ENCODE peak calls at places on chromosomes 11 and 22, in eight cellular contexts. H is hepatocyte, A is GM23248, O is OCI-LY7, D is MM.1S, B is IMR-90, F is HCT116, K is mammary epithelial cell. Y is an unnamed sample. For H3K36me3 and H4K20me1, the result is how much of the 10 kb centered on the place peaks cover.

GRCh38 chr22:30211124-30211820 is 35.3 kb downstream of the LIF start:
- DNase-seq in O (no peak), D (no peak), F (no peak), H (no peak), A (no peak), B (no peak), K (peak), Y (no peak)

GRCh38 chr11:115321602-115322289 is 182.5 kb downstream of the CADM1 start:
- DNase-seq in D (no peak), A (no peak), F (no peak), K (no peak), B (peak), O (no peak), H (no peak), Y (no peak)

GRCh38 chr11:128499613-128500213 is 87.6 kb downstream of the ETS1 start:
- DNase-seq in H (no peak), D (no peak), A (no peak), K (no peak), B (no peak), F (no peak), O (no peak), Y (peak)

GRCh38 chr11:133901999-133902398 is 54.8 kb downstream of the IGSF9B start:
- DNase-seq in F (no peak), H (no peak), A (no peak), K (no peak), O (no peak), D (no peak), B (no peak), Y (no peak)

GRCh38 chr11:32385998-32386397 is 49.3 kb downstream of the WT1 start:
- DNase-seq in K (peak), F (peak), D (peak), H (peak), O (no peak), B (peak), A (peak), Y (peak)

GRCh38 chr11:125626381-125626950 is 1.5 kb downstream of the CHEK1 start:
- DNase-seq in H (no peak), K (no peak), O (peak), D (peak), F (no peak), A (peak), B (peak), Y (peak)

GRCh38 chr11:76769645-76770586 is 13.2 kb upstream of the TSKU start:
- DNase-seq in O (no peak), K (peak), D (peak), F (no peak), A (peak), B (peak), H (peak), Y (no peak)

GRCh38 chr11:65941720-65942310 is 3.5 kb upstream of the TSGA10IP start:
- DNase-seq in K (no peak), H (no peak), B (no peak), D (no peak), A (no peak), F (no peak), O (no peak), Y (no peak)

GRCh38 chr22:47043835-47044721 is 281.6 kb downstream of the TBC1D22A start:
- DNase-seq in B (peak), A (peak), K (no peak), H (peak), F (no peak), O (no peak), D (no peak), Y (peak)

GRCh38 chr11:119612814-119613213 is 116.2 kb downstream of the NECTIN1 start:
- DNase-seq in B (no peak), K (peak), O (no peak), D (no peak), A (no peak), H (no peak), F (no peak), Y (no peak)

GRCh38 chr22:22463855-22464540 is 44.5 kb downstream of the ZNF280B start:
- DNase-seq in A (peak), D (peak), B (peak), K (peak), O (peak), H (peak), F (peak), Y (peak)

GRCh38 chr11:63592975-63593395 is 21.2 kb downstream of the PLAAT3 start:
- DNase-seq in D (no peak), O (peak), F (no peak), B (peak), A (peak), K (no peak), H (no peak), Y (no peak)

GRCh38 chr11:2445107-2445947 is 519 bp downstream of the KCNQ1 start:
- DNase-seq in F (no peak), B (no peak), K (no peak), A (no peak), O (no peak), D (peak), H (no peak), Y (no peak)

GRCh38 chr11:93686812-93687211 is 25.3 kb downstream of the CEP295 start:
- DNase-seq in F (no peak), A (peak), O (no peak), D (no peak), B (peak), H (no peak), K (no peak), Y (no peak)

GRCh38 chr22:49849161-49850020 is 4.3 kb upstream of the ZBED4 start:
- DNase-seq in B (no peak), O (no peak), K (no peak), A (no peak), H (no peak), F (no peak), D (no peak), Y (no peak)
- H3K36me3 ChIP-seq in B (under half), O (under half), K (under half), A (under half), H (under half), F (under half), D (under half), Y (under half)

GRCh38 chr11:45902452-45903380 is 4.4 kb downstream of the FREY1 start:
- DNase-seq in D (no peak), B (no peak), F (no peak), O (no peak), H (no peak), A (no peak), K (no peak), Y (no peak)
- H4K20me1 ChIP-seq in D (under half), B (under half), F (under half), O (under half), H (under half), A (under half), K (under half), Y (under half)

GRCh38 chr11:46079662-46080061 is 41.6 kb downstream of the PHF21A start:
- DNase-seq in F (no peak), D (no peak), H (no peak), B (no peak), K (no peak), A (no peak), O (no peak), Y (no peak)
- H3K36me3 ChIP-seq in F (under half), D (under half), H (under half), B (under half), K (under half), A (under half), O (under half), Y (under half)

GRCh38 chr22:49803134-49803533 is 24.5 kb downstream of the BRD1 start:
- DNase-seq in O (no peak), D (no peak), B (no peak), A (no peak), F (no peak), H (no peak), K (no peak), Y (no peak)

GRCh38 chr22:49798486-49799151 is 29.1 kb downstream of the BRD1 start:
- DNase-seq in D (no peak), B (no peak), A (no peak), H (no peak), K (no peak), F (no peak), O (no peak), Y (no peak)

GRCh38 chr22:49801391-49802060 is 26.1 kb downstream of the BRD1 start:
- DNase-seq in O (no peak), D (no peak), B (no peak), K (no peak), F (no peak), H (no peak), A (no peak), Y (no peak)

GRCh38 chr22:49799431-49800075 is 28.1 kb downstream of the BRD1 start:
- DNase-seq in K (no peak), A (no peak), D (no peak), F (no peak), O (no peak), H (no peak), B (no peak), Y (no peak)

GRCh38 chr22:49800408-49801238 is 27.1 kb downstream of the BRD1 start:
- DNase-seq in D (no peak), O (no peak), K (no peak), F (no peak), H (no peak), A (no peak), B (no peak), Y (no peak)
- H4K20me1 ChIP-seq in D (under half), O (under half), K (under half), F (under half), H (half or more), A (under half), B (half or more), Y (under half)

GRCh38 chr11:8103909-8104308 is 22.9 kb downstream of the TUB start:
- DNase-seq in D (no peak), O (no peak), K (no peak), A (no peak), B (no peak), F (no peak), H (peak), Y (no peak)

GRCh38 chr11:8107642-8108041 is 26.6 kb downstream of the TUB start:
- DNase-seq in O (no peak), B (no peak), H (no peak), A (no peak), D (no peak), K (peak), F (no peak), Y (no peak)

GRCh38 chr11:8105133-8105532 is 24.1 kb downstream of the TUB start:
- DNase-seq in H (no peak), F (no peak), A (no peak), B (no peak), D (no peak), K (no peak), O (no peak), Y (no peak)

GRCh38 chr11:8106679-8107078 is 25.7 kb downstream of the TUB start:
- DNase-seq in D (no peak), A (no peak), F (no peak), O (no peak), H (no peak), B (no peak), K (no peak), Y (no peak)

DNA sequence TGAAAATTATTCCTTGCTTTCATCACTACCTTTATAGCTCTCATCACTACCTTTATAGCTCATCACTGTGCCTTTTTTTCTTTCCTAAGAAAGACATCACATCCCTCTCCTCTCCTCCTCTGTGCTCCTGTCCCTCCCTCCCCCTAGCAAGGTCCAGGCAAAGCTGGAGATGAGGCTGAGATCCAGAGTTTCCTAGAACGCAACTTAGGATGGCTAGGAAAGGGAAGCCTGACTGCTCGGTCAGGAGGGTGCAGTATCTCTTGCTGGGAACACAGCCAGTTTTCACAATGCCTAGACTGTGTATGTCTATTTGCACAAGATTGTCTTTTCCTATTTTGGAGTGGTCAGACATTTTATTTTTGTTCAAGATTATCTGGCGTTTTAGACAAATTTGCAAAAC is 24.7 kb downstream of the TUB start:
- DNase-seq in F (no peak), O (no peak), D (no peak), K (no peak), A (no peak), B (peak), H (no peak), Y (no peak)
- H3K36me3 ChIP-seq in F (under half), O (under half), D (under half), K (under half), A (under half), B (under half), H (under half), Y (under half)

GRCh38 chr11:37100008-37100407 is 502.0 kb upstream of the RAG2 start:
- DNase-seq in F (no peak), H (no peak), A (no peak), O (no peak), B (no peak), K (no peak), D (no peak), Y (no peak)
- H4K20me1 ChIP-seq in F (under half), H (under half), A (under half), O (under half), B (under half), K (under half), D (under half), Y (under half)